ENCODE peak calls at places on chromosomes 16 and 17, in seven cellular contexts. I, S, U, L, M, G and F are unnamed samples.

GRCh38 chr16:54193656-54194007 is 93.0 kb downstream of the IRX3 start:
- DNase-seq in I (peak), S (peak), U (peak), L (no peak), M (peak), G (peak), F (peak)

GRCh38 chr17:21287703-21288449 is 3.4 kb downstream of the MAP2K3 start:
- DNase-seq in I (peak), S (peak), U (peak), L (peak), M (peak), G (peak), F (no peak)

GRCh38 chr17:31462261-31462660 is 70.8 kb downstream of the RAB11FIP4 start:
- DNase-seq in I (no peak), S (no peak), U (no peak), L (no peak), M (no peak), G (no peak), F (no peak)

GRCh38 chr17:15289285-15290185 is 24.4 kb upstream of the PMP22 start:
- DNase-seq in I (no peak), S (no peak), U (no peak), L (peak), M (peak), G (no peak), F (no peak)

GRCh38 chr17:33493566-33493965 is 200.5 kb upstream of the ASIC2 start:
- DNase-seq in I (no peak), S (no peak), U (no peak), L (no peak), M (no peak), G (no peak), F (no peak)

GRCh38 chr17:1304962-1305361 is 25.5 kb downstream of the TRARG1 start:
- DNase-seq in I (no peak), S (no peak), U (no peak), L (no peak), M (no peak), G (no peak), F (no peak)

GRCh38 chr17:28324776-28325175 is 5.8 kb downstream of the TMEM97 start:
- DNase-seq in I (no peak), S (peak), U (no peak), L (no peak), M (no peak), G (no peak), F (no peak)

GRCh38 chr17:74096456-74096855 is 107.0 kb upstream of the RPL38 start:
- DNase-seq in I (no peak), S (no peak), U (no peak), L (no peak), M (no peak), G (no peak), F (no peak)

GRCh38 chr17:13862341-13862740 is 207.0 kb upstream of the COX10 start:
- DNase-seq in I (no peak), S (peak), U (no peak), L (no peak), M (no peak), G (no peak), F (no peak)

GRCh38 chr16:27313422-27314160 is at the start of gene IL4R:
- DNase-seq in I (peak), S (peak), U (peak), L (peak), M (peak), G (peak), F (no peak)

GRCh38 chr17:65181237-65182061 is 44.3 kb downstream of the RGS9 start:
- DNase-seq in I (no peak), S (peak), U (no peak), L (no peak), M (no peak), G (no peak), F (no peak)

GRCh38 chr17:79536212-79536840 is 74.5 kb downstream of the RBFOX3 start:
- DNase-seq in I (no peak), S (no peak), U (no peak), L (no peak), M (no peak), G (no peak), F (no peak)

GRCh38 chr16:3266873-3267537 is 10.6 kb upstream of the MEFV start:
- DNase-seq in I (no peak), S (peak), U (no peak), L (no peak), M (peak), G (no peak), F (no peak)

GRCh38 chr17:3765981-3766380 is 35.0 kb downstream of the ITGAE start:
- DNase-seq in I (no peak), S (no peak), U (no peak), L (no peak), M (no peak), G (no peak), F (no peak)

GRCh38 chr17:76104896-76105231 is 1.3 kb upstream of the EXOC7 start:
- DNase-seq in I (no peak), S (peak), U (no peak), L (no peak), M (no peak), G (no peak), F (no peak)

GRCh38 chr17:75835315-75835987 is 8.8 kb downstream of the UNC13D start:
- DNase-seq in I (no peak), S (no peak), U (no peak), L (no peak), M (no peak), G (no peak), F (no peak)

GRCh38 chr17:46984892-46985291 is 5.8 kb upstream of the RPRML start:
- DNase-seq in I (peak), S (no peak), U (peak), L (no peak), M (no peak), G (no peak), F (no peak)

GRCh38 chr17:65558683-65559311 is 2.7 kb downstream of the AXIN2 start:
- DNase-seq in I (no peak), S (no peak), U (no peak), L (no peak), M (no peak), G (no peak), F (no peak)

GRCh38 chr17:9900744-9901143 is 4.3 kb downstream of the RCVRN start:
- DNase-seq in I (no peak), S (no peak), U (no peak), L (peak), M (no peak), G (no peak), F (no peak)

GRCh38 chr17:54992797-54993639 is 24.5 kb downstream of the STXBP4 start:
- DNase-seq in I (no peak), S (peak), U (no peak), L (no peak), M (peak), G (no peak), F (peak)

GRCh38 chr16:64122177-64122576 is 999.7 kb downstream of the CDH11 start:
- DNase-seq in I (no peak), S (no peak), U (no peak), L (no peak), M (no peak), G (no peak), F (no peak)

GRCh38 chr17:46995841-46996571 is 17.0 kb upstream of the RPRML start:
- DNase-seq in I (no peak), S (no peak), U (no peak), L (peak), M (peak), G (no peak), F (no peak)

GRCh38 chr17:39800540-39800939 is 62.8 kb downstream of the GRB7 start:
- DNase-seq in I (peak), S (no peak), U (no peak), L (no peak), M (peak), G (no peak), F (no peak)

GRCh38 chr17:27496005-27496404 is 39.8 kb downstream of the KSR1 start:
- DNase-seq in I (no peak), S (no peak), U (no peak), L (no peak), M (no peak), G (no peak), F (no peak)

GRCh38 chr16:90078594-90078895 is 1.4 kb upstream of the PRDM7 start:
- DNase-seq in I (no peak), S (peak), U (no peak), L (no peak), M (no peak), G (no peak), F (no peak)

GRCh38 chr17:57939797-57940196 is 15.4 kb downstream of the CUEDC1 start:
- DNase-seq in I (peak), S (peak), U (no peak), L (no peak), M (no peak), G (no peak), F (no peak)

GRCh38 chr17:17783825-17784598 is 52.8 kb downstream of the SREBF1 start:
- DNase-seq in I (peak), S (peak), U (peak), L (no peak), M (peak), G (peak), F (no peak)

GRCh38 chr16:57361384-57361783 is 2.8 kb downstream of the CCL22 start:
- DNase-seq in I (no peak), S (no peak), U (peak), L (no peak), M (no peak), G (no peak), F (no peak)

GRCh38 chr17:34542700-34543336 is 36.6 kb upstream of the TMEM132E start:
- DNase-seq in I (peak), S (peak), U (peak), L (no peak), M (peak), G (no peak), F (no peak)

GRCh38 chr16:82470506-82471196 is 156.1 kb upstream of the CDH13 start:
- DNase-seq in I (peak), S (no peak), U (no peak), L (no peak), M (no peak), G (no peak), F (no peak)

GRCh38 chr16:79104567-79104966 is 496.0 kb downstream of the MAF start:
- DNase-seq in I (no peak), S (no peak), U (no peak), L (no peak), M (no peak), G (no peak), F (no peak)

GRCh38 chr16:84379008-84379730 is 10.8 kb downstream of the ATP2C2 start:
- DNase-seq in I (no peak), S (no peak), U (no peak), L (no peak), M (no peak), G (no peak), F (no peak)

GRCh38 chr17:68749742-68750562 is 148.8 kb upstream of the FAM20A start:
- DNase-seq in I (no peak), S (peak), U (no peak), L (no peak), M (no peak), G (no peak), F (no peak)

GRCh38 chr16:22633794-22634193 is 123.1 kb downstream of the NPIPB5 start:
- DNase-seq in I (no peak), S (no peak), U (no peak), L (no peak), M (no peak), G (no peak), F (no peak)

GRCh38 chr17:35104844-35105450 is 14.7 kb downstream of the RAD51D start:
- DNase-seq in I (no peak), S (no peak), U (no peak), L (no peak), M (no peak), G (no peak), F (no peak)

GRCh38 chr17:61065263-61065773 is 334.3 kb upstream of the TBX2 start:
- DNase-seq in I (no peak), S (no peak), U (no peak), L (no peak), M (peak), G (no peak), F (no peak)

GRCh38 chr17:34607917-34608316 is 28.5 kb downstream of the TMEM132E start:
- DNase-seq in I (no peak), S (no peak), U (no peak), L (no peak), M (no peak), G (no peak), F (no peak)

GRCh38 chr17:3944485-3945388 is 19.5 kb downstream of the ATP2A3 start:
- DNase-seq in I (peak), S (no peak), U (no peak), L (no peak), M (peak), G (peak), F (no peak)

DNA sequence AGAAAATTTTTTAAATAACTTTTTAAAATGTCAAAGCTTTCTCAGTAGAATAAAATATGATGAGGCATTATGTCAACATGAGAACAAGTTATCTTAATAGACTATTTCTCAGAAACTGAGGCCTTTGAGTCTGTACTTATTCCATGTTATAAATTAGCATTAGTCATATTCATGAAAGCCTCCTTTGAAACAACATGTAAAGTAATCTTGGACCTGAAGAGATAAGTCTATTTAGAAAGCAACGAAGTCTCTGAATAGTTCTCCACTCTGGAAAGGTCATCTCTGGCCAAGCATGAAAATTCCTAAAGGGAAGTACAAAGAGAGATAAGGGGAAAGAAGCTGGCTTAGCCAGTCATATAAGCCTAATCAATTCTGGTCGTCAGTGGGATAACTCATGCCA is 150.8 kb downstream of the CYB561 start:
- DNase-seq in I (no peak), S (no peak), U (no peak), L (no peak), M (no peak), G (no peak), F (no peak)
- TF ChIP-seq CTCF in I (no peak), S (no peak), U (no peak), L (no peak), M (no peak), G (no peak), F (no peak)

GRCh38 chr16:48029768-48030167 is 126.0 kb downstream of the ABCC12 start:
- DNase-seq in I (no peak), S (no peak), U (no peak), L (no peak), M (no peak), G (no peak), F (no peak)
- TF ChIP-seq CTCF in I (no peak), S (no peak), U (no peak), L (peak), M (no peak), G (no peak), F (no peak)

GRCh38 chr17:19331134-19331533 is 31.4 kb downstream of the B9D1 start:
- DNase-seq in I (no peak), S (no peak), U (no peak), L (no peak), M (peak), G (no peak), F (no peak)
- TF ChIP-seq CTCF in I (no peak), S (no peak), U (no peak), L (no peak), M (no peak), G (no peak), F (no peak)

GRCh38 chr17:30344283-30345088 is 10.6 kb upstream of the TMIGD1 start:
- DNase-seq in I (peak), S (peak), U (peak), L (peak), M (peak), G (no peak), F (no peak)
- TF ChIP-seq CTCF in I (no peak), S (no peak), U (no peak), L (no peak), M (no peak), G (no peak), F (no peak)